ENCODE peak calls at places on chromosomes 13 and 19, in four cellular contexts. T, N, D and V are unnamed samples.

GRCh38 chr13:85631801-85632200 is 167.4 kb downstream of the SLITRK6 start:
- DNase-seq in D (no peak), T (no peak), N (no peak), V (peak; percentile 15)

GRCh38 chr13:45584816-45585215 is 30.7 kb downstream of the ERICH6B start:
- DNase-seq in T (no peak), D (no peak), N (peak; percentile 9), V (no peak)

GRCh38 chr13:79497852-79498251 is 16.9 kb downstream of the NDFIP2 start:
- DNase-seq in T (no peak), D (no peak), N (no peak), V (no peak)

GRCh38 chr13:96819375-96819774 is 174.9 kb downstream of the OXGR1 start:
- DNase-seq in D (no peak), T (no peak), N (no peak), V (no peak)

GRCh38 chr19:5580116-5580515 is 12.4 kb upstream of the TINCR start:
- DNase-seq in T (no peak), D (no peak), N (no peak), V (no peak)

GRCh38 chr13:36192166-36192565 is 22.2 kb downstream of the SOHLH2 start:
- DNase-seq in N (no peak), T (no peak), D (peak; percentile 9), V (peak; percentile 5)

GRCh38 chr19:48436586-48436985 is 9.2 kb upstream of the GRWD1 start:
- DNase-seq in T (no peak), D (no peak), N (no peak), V (no peak)

GRCh38 chr13:94416454-94417080 is 62.9 kb downstream of the DCT start:
- DNase-seq in T (no peak), D (no peak), N (peak; percentile 83), V (no peak)

GRCh38 chr19:883661-884211 is 9.3 kb downstream of the MED16 start:
- DNase-seq in N (no peak), D (no peak), T (no peak), V (no peak)

GRCh38 chr19:277581-278165 is 13.5 kb downstream of the PLPP2 start:
- DNase-seq in D (no peak), T (no peak), N (peak; percentile 89), V (no peak)

GRCh38 chr13:112710855-112711527 is 21.2 kb downstream of the ATP11A start:
- DNase-seq in N (no peak), T (no peak), D (no peak), V (no peak)

GRCh38 chr13:36420437-36420891 is 11.8 kb upstream of the CCNA1 start:
- DNase-seq in N (peak; percentile 83), D (peak; percentile 57), T (peak; percentile 66), V (peak; percentile 61)

GRCh38 chr13:41577437-41577836 is 120.1 kb downstream of the RGCC start:
- DNase-seq in D (peak; percentile 85), T (peak; percentile 76), N (no peak), V (peak; percentile 91)

GRCh38 chr13:94033830-94034642 is 445.4 kb downstream of the DCT start:
- DNase-seq in D (no peak), N (no peak), T (no peak), V (peak; percentile 6)

GRCh38 chr19:3923912-3924311 is 9.0 kb upstream of the NMRK2 start:
- DNase-seq in N (no peak), D (no peak), T (no peak), V (no peak)
- TF ChIP-seq CTCF in N (no peak), D (no peak), T (no peak), V (no peak)

GRCh38 chr19:43726736-43727592 is 11.1 kb downstream of the IRGC start:
- DNase-seq in D (peak; percentile 18), T (no peak), N (no peak), V (no peak)
- H3K4me3 ChIP-seq in D (no peak overlapping the region), T (no peak overlapping the region), N (no peak overlapping the region), V (no peak overlapping the region)

DNA sequence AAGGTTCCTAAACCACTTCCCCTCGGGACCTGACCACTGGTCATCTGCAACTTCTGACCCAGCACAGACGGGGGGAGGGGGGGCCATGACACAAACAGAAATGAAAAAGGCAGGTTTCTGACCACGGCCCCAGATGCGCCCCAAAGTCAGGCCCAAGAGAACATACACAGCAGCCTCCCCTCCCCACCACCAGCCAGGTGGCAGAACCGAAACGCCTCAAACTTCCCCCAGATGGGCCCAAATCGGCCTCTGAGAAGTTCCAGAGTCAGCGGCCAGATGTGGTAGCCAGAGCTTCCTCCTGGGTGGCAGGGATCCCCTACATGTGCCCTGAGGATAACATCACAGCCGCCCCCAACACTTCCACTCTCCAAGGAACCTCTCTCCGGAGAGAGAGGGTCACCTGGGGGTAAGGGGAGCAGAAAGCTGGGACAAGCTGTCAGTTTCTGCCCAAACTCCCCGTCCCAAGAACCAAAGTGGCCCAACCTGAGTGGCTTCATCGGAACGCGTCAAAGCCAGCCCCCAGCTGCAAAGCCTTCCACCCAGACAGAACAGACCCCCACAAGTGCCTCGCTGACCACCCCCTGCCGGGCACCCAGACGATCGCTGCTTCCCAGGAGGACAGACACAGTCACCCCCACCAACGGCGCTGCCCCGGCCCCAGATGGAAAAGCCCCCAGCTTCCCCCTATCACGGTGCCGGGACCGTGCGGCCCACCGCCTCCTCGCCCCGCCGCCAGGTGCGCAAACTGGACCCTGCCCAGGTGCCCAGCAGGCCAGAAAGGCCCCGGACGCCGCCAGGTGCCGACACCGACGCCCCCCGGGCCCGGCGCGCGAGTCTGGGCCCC is 800 bp downstream of the ELL start:
- DNase-seq in N (peak; percentile 58), D (no peak), T (peak; percentile 41), V (peak; percentile 31)
- TF ChIP-seq CTCF in N (peak; percentile 4), D (no peak), T (no peak), V (no peak)

GRCh38 chr19:32919365-32919764 is 49.8 kb upstream of the SLC7A9 start:
- DNase-seq in N (no peak), D (no peak), T (no peak), V (no peak)
- H3K4me3 ChIP-seq in N (no peak overlapping the region), D (no peak overlapping the region), T (no peak overlapping the region), V (no peak overlapping the region)

GRCh38 chr19:16088351-16088984 is 12.2 kb downstream of the TPM4 start:
- DNase-seq in D (no peak), N (no peak), T (no peak), V (no peak)
- TF ChIP-seq CTCF in D (peak; percentile 38), N (peak; percentile 16), T (no peak), V (no peak)

GRCh38 chr19:17948474-17948966 is 15.7 kb downstream of the CCDC124 start:
- DNase-seq in T (no peak), N (no peak), D (no peak), V (peak; percentile 24)

GRCh38 chr19:17950310-17951150 is 16.4 kb upstream of the KCNN1 start:
- DNase-seq in D (no peak), T (no peak), N (peak; percentile 67), V (no peak)

GRCh38 chr19:17947815-17948473 is 15.1 kb downstream of the CCDC124 start:
- DNase-seq in T (peak; percentile 84), D (peak; percentile 88), N (peak; percentile 99), V (peak; percentile 97)

GRCh38 chr19:17949956-17950309 is 17.0 kb upstream of the KCNN1 start:
- DNase-seq in N (no peak), D (no peak), T (no peak), V (no peak)

GRCh38 chr19:17948967-17949930 is 16.4 kb downstream of the CCDC124 start:
- DNase-seq in N (peak; percentile 43), D (no peak), T (no peak), V (peak; percentile 42)
- H3K4me3 ChIP-seq in N (peak overlapping the region; percentile 64), D (no peak overlapping the region), T (no peak overlapping the region), V (peak overlapping the region; percentile 50)

GRCh38 chr13:24865158-24865557 is 101.2 kb downstream of the RNF17 start:
- DNase-seq in D (peak; percentile 12), T (no peak), N (no peak), V (no peak)
- TF ChIP-seq CTCF in D (peak; percentile 37), T (no peak), N (no peak), V (peak; percentile 12)

DNA sequence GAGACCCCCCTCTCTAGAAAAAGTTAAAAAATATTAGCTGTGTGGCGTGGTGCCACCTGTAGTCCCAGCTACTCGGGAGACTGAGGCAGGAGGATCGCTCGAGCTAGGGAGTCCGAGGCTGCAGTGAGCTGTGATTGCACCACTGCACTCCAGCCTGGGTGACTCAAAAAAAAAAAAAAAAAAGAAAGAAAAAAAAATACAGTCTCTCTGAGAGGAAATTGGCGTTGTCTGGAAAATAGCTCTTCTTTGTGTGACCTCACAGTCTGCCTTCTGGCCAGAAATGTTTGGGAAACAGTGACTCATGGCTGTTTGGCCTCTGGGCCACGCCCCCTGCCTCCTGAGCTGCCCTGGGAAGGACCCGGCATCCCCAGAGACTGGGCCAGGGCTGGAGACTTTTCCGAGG is 10.7 kb downstream of the MARCHF2 start:
- DNase-seq in N (no peak), T (peak; percentile 94), D (peak; percentile 98), V (peak; percentile 98)
- H3K4me3 ChIP-seq in N (no peak overlapping the region), T (no peak overlapping the region), D (no peak overlapping the region), V (no peak overlapping the region)

DNA sequence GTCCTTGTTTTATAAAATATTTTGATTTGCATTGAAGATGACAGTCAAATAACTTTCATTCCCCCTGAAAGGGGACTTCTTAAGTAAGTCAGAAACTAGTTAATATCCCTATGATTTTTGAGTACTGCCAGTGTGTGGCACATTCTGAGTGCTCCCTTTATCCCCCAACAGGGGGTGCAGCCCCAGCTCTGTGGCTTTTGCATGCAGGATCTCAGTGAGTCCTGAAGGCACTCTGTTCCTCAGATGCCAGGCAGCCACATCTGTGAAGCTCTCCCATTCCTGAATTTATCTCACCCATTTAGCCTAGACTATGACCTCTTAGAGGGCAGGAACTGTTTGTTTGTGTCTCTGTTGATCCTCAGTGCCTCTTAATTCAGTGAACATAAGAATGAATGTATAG is 123.1 kb downstream of the CDK8 start:
- DNase-seq in T (no peak), D (peak; percentile 34), N (peak; percentile 69), V (peak; percentile 6)
- TF ChIP-seq CTCF in T (no peak), D (peak; percentile 56), N (peak; percentile 68), V (peak; percentile 39)

GRCh38 chr19:16088985-16089846 is 12.9 kb downstream of the TPM4 start:
- DNase-seq in D (no peak), T (no peak), N (no peak), V (no peak)
- H3K4me3 ChIP-seq in D (no peak overlapping the region), T (no peak overlapping the region), N (no peak overlapping the region), V (no peak overlapping the region)